ENCODE peak calls at places on chromosomes 6 and 20, in ten cellular contexts. R is T-helper 9 cell; H is AG20443; O is activated gamma-delta T cell treated with Interleukin-2 at 50 U/mL for 16 hours; Z is adrenal gland; A is KBM-7; U is fibroblast of mammary gland; K is naive thymus-derived CD4-positive, alpha-beta T cell; C is substantia nigra; I is T-helper 1 cell. W is an unnamed sample.

GRCh38 chr20:1718604-1719384 is 61.2 kb upstream of the SIRPG start:
- DNase-seq in R (no peak), A (no peak), Z (peak; percentile 71), I (no peak), U (peak; percentile 98), C (no peak), H (peak; percentile 86), K (no peak), O (no peak), W (peak; percentile 49)

GRCh38 chr6:129163551-129163950 is 280.6 kb downstream of the LAMA2 start:
- DNase-seq in Z (no peak), O (no peak), K (no peak), C (no peak), A (no peak), I (no peak), H (no peak), R (no peak), U (no peak), W (no peak)

GRCh38 chr20:48455606-48456360 is 372.0 kb downstream of the PREX1 start:
- DNase-seq in I (no peak), Z (no peak), U (no peak), R (no peak), K (no peak), H (no peak), C (no peak), A (no peak), O (no peak), W (no peak)

GRCh38 chr6:111265842-111266241 is 178.5 kb downstream of the SLC16A10 start:
- DNase-seq in I (no peak), Z (no peak), O (no peak), A (no peak), U (no peak), C (no peak), H (no peak), K (no peak), R (no peak), W (no peak)

GRCh38 chr20:16128538-16129106 is 444.6 kb downstream of the KIF16B start:
- DNase-seq in Z (no peak), R (no peak), O (no peak), C (no peak), U (no peak), A (no peak), I (no peak), H (no peak), K (no peak), W (no peak)

GRCh38 chr6:42618686-42619085 is 54.9 kb downstream of the UBR2 start:
- DNase-seq in O (no peak), U (peak; percentile 94), I (no peak), H (peak; percentile 76), K (no peak), Z (no peak), C (no peak), R (no peak), A (no peak), W (peak; percentile 9)

GRCh38 chr20:24981750-24982149 is 10.8 kb downstream of the APMAP start:
- DNase-seq in O (peak; percentile 24), U (no peak), C (peak; percentile 40), A (no peak), Z (peak; percentile 44), K (no peak), H (no peak), I (no peak), R (no peak), W (no peak)

GRCh38 chr6:127177030-127177928 is 58.8 kb downstream of the RSPO3 start:
- DNase-seq in C (no peak), A (no peak), R (no peak), O (no peak), I (no peak), Z (no peak), K (no peak), U (peak; percentile 95), H (peak; percentile 52), W (no peak)

GRCh38 chr6:107732461-107732860 is 91.7 kb downstream of the SCML4 start:
- DNase-seq in C (no peak), R (no peak), A (no peak), O (no peak), K (no peak), Z (no peak), I (no peak), H (no peak), U (no peak), W (no peak)

GRCh38 chr6:143549630-143550268 is 38.2 kb upstream of the FUCA2 start:
- DNase-seq in H (no peak), K (no peak), A (no peak), C (no peak), O (no peak), R (no peak), U (no peak), I (no peak), Z (no peak), W (no peak)

GRCh38 chr6:129683606-129684322 is 26.2 kb downstream of the ARHGAP18 start:
- DNase-seq in Z (peak; percentile 92), R (peak; percentile 45), C (peak; percentile 9), A (peak; percentile 88), H (peak; percentile 95), I (peak; percentile 50), K (peak; percentile 38), O (peak; percentile 61), U (peak; percentile 99), W (no peak)

GRCh38 chr6:17589402-17590116 is 10.5 kb upstream of the FAM8A1 start:
- DNase-seq in A (no peak), I (no peak), U (peak; percentile 82), C (no peak), Z (no peak), O (peak; percentile 12), R (no peak), H (peak; percentile 86), K (peak; percentile 80), W (no peak)

GRCh38 chr6:5540375-5540774 is 279.1 kb downstream of the FARS2 start:
- DNase-seq in A (no peak), U (peak; percentile 68), K (no peak), C (no peak), R (no peak), H (peak; percentile 35), O (no peak), Z (no peak), I (no peak), W (no peak)

GRCh38 chr6:159691133-159691962 is 1.7 kb downstream of the SOD2 start:
- DNase-seq in Z (no peak), U (peak; percentile 92), H (peak; percentile 62), I (no peak), A (peak; percentile 83), C (no peak), R (no peak), K (peak; percentile 64), O (peak; percentile 12), W (no peak)

GRCh38 chr6:158041370-158041769 is 59.7 kb downstream of the SYNJ2 start:
- DNase-seq in A (no peak), H (no peak), O (no peak), R (no peak), I (no peak), C (no peak), U (no peak), Z (peak; percentile 11), K (no peak), W (no peak)

GRCh38 chr20:51092238-51092822 is 69.4 kb upstream of the KCNG1 start:
- DNase-seq in A (no peak), R (no peak), I (no peak), H (no peak), C (no peak), U (no peak), O (no peak), K (no peak), Z (no peak), W (no peak)

GRCh38 chr6:163402616-163403015 is 11.9 kb upstream of the QKI start:
- DNase-seq in A (no peak), C (no peak), O (no peak), H (no peak), I (no peak), Z (no peak), K (no peak), R (no peak), U (no peak), W (no peak)

GRCh38 chr20:64101731-64102621 is 5.4 kb downstream of the NPBWR2 start:
- DNase-seq in R (peak; percentile 66), Z (peak; percentile 13), K (peak; percentile 59), I (peak; percentile 60), H (peak; percentile 71), O (peak; percentile 64), U (no peak), C (no peak), A (peak; percentile 71), W (no peak)